ENCODE peak calls at places on chromosomes 5 and 9, in seven cellular contexts. One of them, this sample, is unnamed.

GRCh38 chr5:128271859-128272446 is 188.4 kb downstream of the SLC12A2 start:
- DNase-seq in GM23338: peak; percentile 31
- DNase-seq in PC-3: peak; percentile 72
- DNase-seq in neural progenitor cell: no peak
- DNase-seq in HepG2: no peak
- DNase-seq in endothelial cell of umbilical vein: peak; percentile 67
- DNase-seq in HCT116: peak; percentile 43
- DNase-seq in this sample: no peak

GRCh38 chr5:171261904-171262303 is 47.1 kb upstream of the TLX3 start:
- DNase-seq in GM23338: no peak
- DNase-seq in PC-3: no peak
- DNase-seq in neural progenitor cell: no peak
- DNase-seq in HepG2: no peak
- DNase-seq in endothelial cell of umbilical vein: no peak
- DNase-seq in HCT116: no peak
- DNase-seq in this sample: no peak

GRCh38 chr9:108665856-108666784 is 189.7 kb downstream of the ACTL7B start:
- DNase-seq in GM23338: no peak
- DNase-seq in PC-3: no peak
- DNase-seq in neural progenitor cell: no peak
- DNase-seq in HepG2: peak; percentile 68
- DNase-seq in endothelial cell of umbilical vein: no peak
- DNase-seq in HCT116: no peak
- DNase-seq in this sample: no peak

GRCh38 chr5:150129813-150130492 is 25.7 kb downstream of the PDGFRB start:
- DNase-seq in GM23338: peak; percentile 81
- DNase-seq in PC-3: peak; percentile 88
- DNase-seq in neural progenitor cell: peak; percentile 80
- DNase-seq in HepG2: peak; percentile 67
- DNase-seq in endothelial cell of umbilical vein: peak; percentile 65
- DNase-seq in HCT116: peak; percentile 43
- DNase-seq in this sample: peak; percentile 67

GRCh38 chr5:178356459-178356872 is 123.9 kb upstream of the PHYKPL start:
- DNase-seq in GM23338: peak; percentile 77
- DNase-seq in PC-3: no peak
- DNase-seq in neural progenitor cell: peak; percentile 79
- DNase-seq in HepG2: no peak
- DNase-seq in endothelial cell of umbilical vein: no peak
- DNase-seq in HCT116: no peak
- DNase-seq in this sample: no peak

GRCh38 chr9:12797037-12797436 is 22.2 kb downstream of the LURAP1L start:
- DNase-seq in GM23338: no peak
- DNase-seq in PC-3: no peak
- DNase-seq in neural progenitor cell: no peak
- DNase-seq in HepG2: no peak
- DNase-seq in endothelial cell of umbilical vein: no peak
- DNase-seq in HCT116: no peak
- DNase-seq in this sample: no peak

GRCh38 chr9:134618823-134619454 is 22.7 kb upstream of the COL5A1 start:
- DNase-seq in GM23338: no peak
- DNase-seq in PC-3: no peak
- DNase-seq in neural progenitor cell: no peak
- DNase-seq in HepG2: no peak
- DNase-seq in endothelial cell of umbilical vein: no peak
- DNase-seq in HCT116: no peak
- DNase-seq in this sample: no peak

GRCh38 chr5:40685952-40686351 is 6.2 kb downstream of the PTGER4 start:
- DNase-seq in GM23338: no peak
- DNase-seq in PC-3: no peak
- DNase-seq in neural progenitor cell: no peak
- DNase-seq in HepG2: no peak
- DNase-seq in endothelial cell of umbilical vein: peak; percentile 50
- DNase-seq in HCT116: no peak
- DNase-seq in this sample: no peak

GRCh38 chr5:33361781-33362180 is 79.0 kb upstream of the TARS1 start:
- DNase-seq in GM23338: no peak
- DNase-seq in PC-3: no peak
- DNase-seq in neural progenitor cell: no peak
- DNase-seq in HepG2: no peak
- DNase-seq in endothelial cell of umbilical vein: no peak
- DNase-seq in HCT116: no peak
- DNase-seq in this sample: no peak

GRCh38 chr9:137021979-137022619 is 5.9 kb downstream of the ABCA2 start:
- DNase-seq in GM23338: peak; percentile 98
- DNase-seq in PC-3: peak; percentile 88
- DNase-seq in neural progenitor cell: peak; percentile 78
- DNase-seq in HepG2: peak; percentile 88
- DNase-seq in endothelial cell of umbilical vein: peak; percentile 61
- DNase-seq in HCT116: peak; percentile 92
- DNase-seq in this sample: peak; percentile 79

GRCh38 chr9:7491641-7492040 is 307.9 kb downstream of the DMAC1 start:
- DNase-seq in GM23338: no peak
- DNase-seq in PC-3: no peak
- DNase-seq in neural progenitor cell: no peak
- DNase-seq in HepG2: no peak
- DNase-seq in endothelial cell of umbilical vein: no peak
- DNase-seq in HCT116: no peak
- DNase-seq in this sample: no peak

GRCh38 chr9:14670718-14671117 is 22.5 kb downstream of the ZDHHC21 start:
- DNase-seq in GM23338: no peak
- DNase-seq in PC-3: peak; percentile 34
- DNase-seq in neural progenitor cell: no peak
- DNase-seq in HepG2: no peak
- DNase-seq in endothelial cell of umbilical vein: peak; percentile 82
- DNase-seq in HCT116: no peak
- DNase-seq in this sample: no peak

GRCh38 chr5:132812949-132813598 is at the start of gene SOWAHA:
- DNase-seq in GM23338: peak; percentile 74
- DNase-seq in PC-3: no peak
- DNase-seq in neural progenitor cell: peak; percentile 62
- DNase-seq in HepG2: no peak
- DNase-seq in endothelial cell of umbilical vein: no peak
- DNase-seq in HCT116: no peak
- DNase-seq in this sample: no peak
- TF ChIP-seq EZH2 in GM23338: peak; percentile 66
- TF ChIP-seq EZH2 in PC-3: no peak
- TF ChIP-seq EZH2 in neural progenitor cell: peak; percentile 70
- TF ChIP-seq EZH2 in HepG2: no peak
- TF ChIP-seq EZH2 in endothelial cell of umbilical vein: no peak
- TF ChIP-seq EZH2 in HCT116: no peak
- TF ChIP-seq EZH2 in this sample: no peak

DNA sequence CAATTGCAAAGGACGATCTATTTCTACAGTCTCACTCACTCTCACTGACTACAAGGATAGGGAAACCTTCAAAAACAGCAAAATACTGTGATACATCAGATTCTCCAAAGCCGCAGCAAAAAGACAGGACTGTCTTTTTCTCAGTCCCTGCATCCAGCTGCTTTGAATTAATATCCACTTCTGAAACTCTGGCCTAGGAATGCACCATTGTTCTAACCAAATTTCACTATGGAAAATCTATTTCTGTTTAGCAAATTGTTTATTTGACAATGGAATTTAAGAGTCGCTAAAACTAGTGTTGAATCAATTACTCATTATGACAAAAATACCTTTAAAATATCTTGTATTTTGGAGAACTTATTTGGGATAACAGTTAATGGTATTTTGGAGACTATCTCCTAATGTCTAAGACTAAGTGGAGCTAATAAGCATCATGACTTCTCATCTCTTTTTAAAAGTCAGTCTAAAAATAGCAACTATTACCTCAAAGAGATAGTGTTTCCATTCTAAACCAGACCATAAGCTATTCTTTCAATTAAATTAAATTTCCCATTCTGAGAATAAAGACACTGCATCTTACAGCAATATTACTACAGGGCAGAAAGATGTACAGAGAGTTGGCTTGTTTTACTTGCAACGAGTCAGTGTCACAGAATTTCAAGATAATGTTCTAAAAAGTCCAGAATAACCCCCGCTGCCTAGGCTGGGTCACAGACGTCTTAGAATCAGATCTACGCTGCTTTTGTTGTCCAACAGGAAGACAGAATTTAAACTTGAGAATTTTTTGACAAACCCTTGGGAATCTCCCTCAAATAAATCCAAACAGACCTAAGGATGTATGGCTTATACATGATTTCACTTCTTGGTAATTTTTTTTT is 98.7 kb downstream of the USP20 start:
- DNase-seq in GM23338: no peak
- DNase-seq in PC-3: no peak
- DNase-seq in neural progenitor cell: no peak
- DNase-seq in HepG2: no peak
- DNase-seq in endothelial cell of umbilical vein: no peak
- DNase-seq in HCT116: no peak
- DNase-seq in this sample: peak; percentile 38
- H3K27ac ChIP-seq in GM23338: peak overlapping the region; percentile 9
- H3K27ac ChIP-seq in PC-3: no peak overlapping the region
- H3K27ac ChIP-seq in neural progenitor cell: no peak overlapping the region
- H3K27ac ChIP-seq in HepG2: no peak overlapping the region
- H3K27ac ChIP-seq in endothelial cell of umbilical vein: no peak overlapping the region
- H3K27ac ChIP-seq in HCT116: no peak overlapping the region
- H3K27ac ChIP-seq in this sample: peak overlapping the region; percentile 74

GRCh38 chr9:121818841-121819430 is 167.5 kb downstream of the DAB2IP start:
- DNase-seq in GM23338: no peak
- DNase-seq in PC-3: no peak
- DNase-seq in neural progenitor cell: no peak
- DNase-seq in HepG2: no peak
- DNase-seq in endothelial cell of umbilical vein: no peak
- DNase-seq in HCT116: no peak
- DNase-seq in this sample: no peak

GRCh38 chr9:121819511-121820231 is 168.2 kb downstream of the DAB2IP start:
- DNase-seq in GM23338: peak; percentile 62
- DNase-seq in PC-3: no peak
- DNase-seq in neural progenitor cell: peak; percentile 75
- DNase-seq in HepG2: no peak
- DNase-seq in endothelial cell of umbilical vein: peak; percentile 33
- DNase-seq in HCT116: no peak
- DNase-seq in this sample: peak; percentile 55

GRCh38 chr9:121817476-121817875 is 166.0 kb downstream of the DAB2IP start:
- DNase-seq in GM23338: no peak
- DNase-seq in PC-3: no peak
- DNase-seq in neural progenitor cell: no peak
- DNase-seq in HepG2: no peak
- DNase-seq in endothelial cell of umbilical vein: no peak
- DNase-seq in HCT116: no peak
- DNase-seq in this sample: no peak

GRCh38 chr9:121816845-121817450 is 165.5 kb downstream of the DAB2IP start:
- DNase-seq in GM23338: no peak
- DNase-seq in PC-3: no peak
- DNase-seq in neural progenitor cell: no peak
- DNase-seq in HepG2: no peak
- DNase-seq in endothelial cell of umbilical vein: no peak
- DNase-seq in HCT116: no peak
- DNase-seq in this sample: no peak

DNA sequence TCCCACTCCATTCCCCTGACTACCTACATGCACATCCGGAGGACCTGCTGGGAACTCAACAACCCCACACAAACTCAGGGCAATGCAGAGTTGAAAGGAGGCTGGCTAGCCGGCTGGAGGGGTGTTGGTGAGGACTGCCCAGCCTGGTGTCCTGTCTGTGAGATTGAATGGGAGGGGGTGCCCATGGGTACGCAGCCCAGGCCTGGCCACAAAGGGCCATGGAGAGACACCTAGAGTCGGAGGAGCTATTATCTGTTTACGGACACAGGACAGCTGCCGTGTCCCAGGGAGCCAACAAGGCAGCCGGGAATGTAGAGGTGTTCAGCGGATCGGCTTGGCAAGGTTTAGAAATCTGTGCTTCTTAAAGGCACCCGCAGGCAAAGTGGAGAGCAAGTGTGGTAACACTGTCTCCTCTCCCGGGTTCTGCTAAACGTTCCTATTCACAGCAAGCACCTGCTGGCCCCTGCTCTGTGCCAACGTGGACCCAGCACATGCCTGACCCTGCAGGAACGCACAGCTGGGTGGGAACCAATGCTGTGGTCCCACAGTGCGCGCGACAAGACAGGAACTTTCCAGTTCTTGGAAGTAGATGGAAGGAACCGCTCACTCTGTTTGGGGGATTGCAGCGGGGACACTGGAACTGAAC is 166.7 kb downstream of the DAB2IP start:
- DNase-seq in GM23338: no peak
- DNase-seq in PC-3: no peak
- DNase-seq in neural progenitor cell: no peak
- DNase-seq in HepG2: no peak
- DNase-seq in endothelial cell of umbilical vein: no peak
- DNase-seq in HCT116: no peak
- DNase-seq in this sample: no peak
- H3K4me1 ChIP-seq in GM23338: peaks cover 22% of the 10 kb centered on the region
- H3K4me1 ChIP-seq in PC-3: no peaks in the 10 kb centered on the region
- H3K4me1 ChIP-seq in neural progenitor cell: peaks cover 38% of the 10 kb centered on the region
- H3K4me1 ChIP-seq in HepG2: no peaks in the 10 kb centered on the region
- H3K4me1 ChIP-seq in endothelial cell of umbilical vein: no peaks in the 10 kb centered on the region
- H3K4me1 ChIP-seq in HCT116: peaks cover 10% of the 10 kb centered on the region
- H3K4me1 ChIP-seq in this sample: peaks cover 11% of the 10 kb centered on the region

DNA sequence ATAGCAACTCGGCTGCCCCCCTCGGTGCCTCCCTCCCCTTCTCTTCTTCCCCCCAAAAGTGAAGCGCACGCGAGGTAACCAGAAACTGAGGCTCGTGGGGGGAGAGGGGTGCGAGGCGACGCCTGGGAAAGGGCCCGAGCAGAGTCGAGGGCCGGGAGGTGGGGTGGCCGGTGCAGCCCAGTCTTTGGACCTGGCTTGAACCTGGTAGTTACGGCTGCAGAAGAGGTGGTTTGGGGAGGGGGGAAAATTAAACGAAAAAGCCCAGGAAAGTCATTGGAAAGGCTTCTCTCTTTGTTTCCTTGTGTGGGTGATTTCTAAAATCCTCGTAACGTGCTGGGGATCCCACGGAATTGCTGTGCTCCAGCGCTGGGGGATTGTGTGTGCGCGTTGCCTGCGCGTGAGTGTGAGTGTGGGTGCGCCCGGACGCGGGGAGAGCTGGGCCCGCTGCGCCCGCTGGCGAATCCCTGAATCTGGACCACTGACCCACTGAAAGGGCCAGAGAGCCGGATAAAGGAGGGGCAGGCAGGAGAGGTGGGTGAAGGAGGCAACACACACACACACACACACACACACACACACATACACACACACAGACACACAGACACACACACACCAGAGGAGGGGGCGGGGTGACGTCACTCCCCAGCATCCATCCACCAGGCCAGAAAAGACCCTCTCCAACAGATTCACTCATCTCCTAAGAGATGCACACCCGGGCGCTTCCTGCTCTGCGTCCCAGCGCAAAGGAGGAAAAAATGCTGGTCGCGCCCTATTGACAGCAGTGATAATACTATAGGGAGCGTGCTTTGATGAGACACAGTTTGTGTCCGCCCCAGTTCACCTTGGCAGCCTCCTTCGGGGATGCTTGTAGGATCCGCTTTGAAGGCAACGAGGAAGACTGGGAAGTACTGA is 1058.9 kb upstream of the DMAC1 start:
- DNase-seq in GM23338: peak; percentile 60
- DNase-seq in PC-3: no peak
- DNase-seq in neural progenitor cell: peak; percentile 53
- DNase-seq in HepG2: no peak
- DNase-seq in endothelial cell of umbilical vein: no peak
- DNase-seq in HCT116: no peak
- DNase-seq in this sample: no peak
- TF ChIP-seq EZH2 in GM23338: no peak
- TF ChIP-seq EZH2 in PC-3: no peak
- TF ChIP-seq EZH2 in neural progenitor cell: no peak
- TF ChIP-seq EZH2 in HepG2: no peak
- TF ChIP-seq EZH2 in endothelial cell of umbilical vein: peak; percentile 15
- TF ChIP-seq EZH2 in HCT116: no peak
- TF ChIP-seq EZH2 in this sample: no peak

GRCh38 chr5:88889165-88890069 is 6.4 kb upstream of the MEF2C start:
- DNase-seq in GM23338: peak; percentile 58
- DNase-seq in PC-3: peak; percentile 33
- DNase-seq in neural progenitor cell: peak; percentile 66
- DNase-seq in HepG2: no peak
- DNase-seq in endothelial cell of umbilical vein: peak; percentile 66
- DNase-seq in HCT116: no peak
- DNase-seq in this sample: peak; percentile 18
- H3K27ac ChIP-seq in GM23338: no peak overlapping the region
- H3K27ac ChIP-seq in PC-3: no peak overlapping the region
- H3K27ac ChIP-seq in neural progenitor cell: no peak overlapping the region
- H3K27ac ChIP-seq in HepG2: no peak overlapping the region
- H3K27ac ChIP-seq in endothelial cell of umbilical vein: peak overlapping the region; percentile 33
- H3K27ac ChIP-seq in HCT116: no peak overlapping the region
- H3K27ac ChIP-seq in this sample: no peak overlapping the region